ENCODE peak calls at places on chromosomes 5 and 9, in nine cellular contexts. One of them, this sample, is unnamed.

GRCh38 chr9:98922721-98923435 is 20.8 kb upstream of the COL15A1 start:
- DNase-seq in CD8-positive, alpha-beta T cell: no peak
- DNase-seq in mammary epithelial cell: no peak
- DNase-seq in tibial artery: no peak
- DNase-seq in ovary: no peak
- DNase-seq in kidney: no peak
- DNase-seq in tibial nerve: no peak
- DNase-seq in esophagus squamous epithelium: no peak
- DNase-seq in cardiac muscle cell: peak; percentile 16
- DNase-seq in this sample: no peak

GRCh38 chr9:87676976-87677775 is 48.7 kb upstream of the CTSL start:
- DNase-seq in CD8-positive, alpha-beta T cell: no peak
- DNase-seq in mammary epithelial cell: no peak
- DNase-seq in tibial artery: peak; percentile 73
- DNase-seq in ovary: no peak
- DNase-seq in kidney: no peak
- DNase-seq in tibial nerve: no peak
- DNase-seq in esophagus squamous epithelium: no peak
- DNase-seq in cardiac muscle cell: peak; percentile 72
- DNase-seq in this sample: no peak

GRCh38 chr9:32350682-32351081 is 33.8 kb upstream of the ACO1 start:
- DNase-seq in CD8-positive, alpha-beta T cell: no peak
- DNase-seq in mammary epithelial cell: peak; percentile 14
- DNase-seq in tibial artery: no peak
- DNase-seq in ovary: no peak
- DNase-seq in kidney: no peak
- DNase-seq in tibial nerve: no peak
- DNase-seq in esophagus squamous epithelium: no peak
- DNase-seq in cardiac muscle cell: peak; percentile 55
- DNase-seq in this sample: no peak

GRCh38 chr5:88544616-88545150 is 276.0 kb upstream of the TMEM161B start:
- DNase-seq in CD8-positive, alpha-beta T cell: no peak
- DNase-seq in mammary epithelial cell: no peak
- DNase-seq in tibial artery: no peak
- DNase-seq in ovary: no peak
- DNase-seq in kidney: no peak
- DNase-seq in tibial nerve: no peak
- DNase-seq in esophagus squamous epithelium: no peak
- DNase-seq in cardiac muscle cell: no peak
- DNase-seq in this sample: no peak

GRCh38 chr5:65100846-65101678 is 332.3 kb downstream of the CWC27 start:
- DNase-seq in CD8-positive, alpha-beta T cell: no peak
- DNase-seq in mammary epithelial cell: peak; percentile 38
- DNase-seq in tibial artery: peak; percentile 79
- DNase-seq in ovary: peak; percentile 63
- DNase-seq in kidney: no peak
- DNase-seq in tibial nerve: peak; percentile 42
- DNase-seq in esophagus squamous epithelium: no peak
- DNase-seq in cardiac muscle cell: peak; percentile 92
- DNase-seq in this sample: peak; percentile 5

GRCh38 chr5:172774561-172775271 is 3.7 kb upstream of the DUSP1 start:
- DNase-seq in CD8-positive, alpha-beta T cell: no peak
- DNase-seq in mammary epithelial cell: no peak
- DNase-seq in tibial artery: peak; percentile 62
- DNase-seq in ovary: no peak
- DNase-seq in kidney: no peak
- DNase-seq in tibial nerve: no peak
- DNase-seq in esophagus squamous epithelium: no peak
- DNase-seq in cardiac muscle cell: no peak
- DNase-seq in this sample: no peak

GRCh38 chr5:148685520-148686134 is 31.3 kb upstream of the HTR4 start:
- DNase-seq in CD8-positive, alpha-beta T cell: no peak
- DNase-seq in mammary epithelial cell: no peak
- DNase-seq in tibial artery: no peak
- DNase-seq in ovary: no peak
- DNase-seq in kidney: no peak
- DNase-seq in tibial nerve: no peak
- DNase-seq in esophagus squamous epithelium: no peak
- DNase-seq in cardiac muscle cell: peak; percentile 35
- DNase-seq in this sample: no peak

GRCh38 chr5:96318569-96319100 is 114.4 kb downstream of the PCSK1 start:
- DNase-seq in CD8-positive, alpha-beta T cell: no peak
- DNase-seq in mammary epithelial cell: no peak
- DNase-seq in tibial artery: no peak
- DNase-seq in ovary: no peak
- DNase-seq in kidney: no peak
- DNase-seq in tibial nerve: no peak
- DNase-seq in esophagus squamous epithelium: no peak
- DNase-seq in cardiac muscle cell: no peak
- DNase-seq in this sample: no peak

GRCh38 chr5:30502277-30502676 is 691.2 kb upstream of the CDH6 start:
- DNase-seq in CD8-positive, alpha-beta T cell: no peak
- DNase-seq in mammary epithelial cell: peak; percentile 72
- DNase-seq in tibial artery: no peak
- DNase-seq in ovary: no peak
- DNase-seq in kidney: no peak
- DNase-seq in tibial nerve: no peak
- DNase-seq in esophagus squamous epithelium: no peak
- DNase-seq in cardiac muscle cell: peak; percentile 3
- DNase-seq in this sample: no peak

GRCh38 chr9:2778816-2779215 is 61.5 kb downstream of the KCNV2 start:
- DNase-seq in CD8-positive, alpha-beta T cell: no peak
- DNase-seq in mammary epithelial cell: no peak
- DNase-seq in tibial artery: no peak
- DNase-seq in ovary: no peak
- DNase-seq in kidney: no peak
- DNase-seq in tibial nerve: no peak
- DNase-seq in esophagus squamous epithelium: no peak
- DNase-seq in cardiac muscle cell: no peak
- DNase-seq in this sample: no peak

GRCh38 chr5:135488727-135489465 is 36.7 kb upstream of the TIFAB start:
- DNase-seq in CD8-positive, alpha-beta T cell: no peak
- DNase-seq in mammary epithelial cell: peak; percentile 57
- DNase-seq in tibial artery: peak; percentile 66
- DNase-seq in ovary: no peak
- DNase-seq in kidney: no peak
- DNase-seq in tibial nerve: no peak
- DNase-seq in esophagus squamous epithelium: no peak
- DNase-seq in cardiac muscle cell: peak; percentile 67
- DNase-seq in this sample: no peak

GRCh38 chr5:58871648-58872242 is 288.9 kb downstream of the RAB3C start:
- DNase-seq in CD8-positive, alpha-beta T cell: no peak
- DNase-seq in mammary epithelial cell: peak; percentile 15
- DNase-seq in tibial artery: no peak
- DNase-seq in ovary: no peak
- DNase-seq in kidney: no peak
- DNase-seq in tibial nerve: no peak
- DNase-seq in esophagus squamous epithelium: no peak
- DNase-seq in cardiac muscle cell: peak; percentile 61
- DNase-seq in this sample: no peak

GRCh38 chr5:179270581-179271300 is 74.5 kb downstream of the ADAMTS2 start:
- DNase-seq in CD8-positive, alpha-beta T cell: no peak
- DNase-seq in mammary epithelial cell: no peak
- DNase-seq in tibial artery: peak; percentile 79
- DNase-seq in ovary: peak; percentile 81
- DNase-seq in kidney: peak; percentile 73
- DNase-seq in tibial nerve: peak; percentile 16
- DNase-seq in esophagus squamous epithelium: no peak
- DNase-seq in cardiac muscle cell: peak; percentile 92
- DNase-seq in this sample: no peak

GRCh38 chr5:179269781-179270543 is 75.3 kb downstream of the ADAMTS2 start:
- DNase-seq in CD8-positive, alpha-beta T cell: no peak
- DNase-seq in mammary epithelial cell: no peak
- DNase-seq in tibial artery: peak; percentile 60
- DNase-seq in ovary: no peak
- DNase-seq in kidney: peak; percentile 29
- DNase-seq in tibial nerve: peak; percentile 5
- DNase-seq in esophagus squamous epithelium: no peak
- DNase-seq in cardiac muscle cell: peak; percentile 36
- DNase-seq in this sample: no peak

GRCh38 chr5:179272326-179273073 is 72.8 kb downstream of the ADAMTS2 start:
- DNase-seq in CD8-positive, alpha-beta T cell: no peak
- DNase-seq in mammary epithelial cell: no peak
- DNase-seq in tibial artery: peak; percentile 63
- DNase-seq in ovary: peak; percentile 15
- DNase-seq in kidney: peak; percentile 61
- DNase-seq in tibial nerve: no peak
- DNase-seq in esophagus squamous epithelium: no peak
- DNase-seq in cardiac muscle cell: no peak
- DNase-seq in this sample: no peak

GRCh38 chr5:179271821-179272325 is 73.4 kb downstream of the ADAMTS2 start:
- DNase-seq in CD8-positive, alpha-beta T cell: no peak
- DNase-seq in mammary epithelial cell: no peak
- DNase-seq in tibial artery: peak; percentile 59
- DNase-seq in ovary: no peak
- DNase-seq in kidney: peak; percentile 51
- DNase-seq in tibial nerve: peak; percentile 10
- DNase-seq in esophagus squamous epithelium: no peak
- DNase-seq in cardiac muscle cell: no peak
- DNase-seq in this sample: no peak

GRCh38 chr5:179271301-179271650 is 74.0 kb downstream of the ADAMTS2 start:
- DNase-seq in CD8-positive, alpha-beta T cell: no peak
- DNase-seq in mammary epithelial cell: no peak
- DNase-seq in tibial artery: peak; percentile 71
- DNase-seq in ovary: no peak
- DNase-seq in kidney: peak; percentile 65
- DNase-seq in tibial nerve: no peak
- DNase-seq in esophagus squamous epithelium: no peak
- DNase-seq in cardiac muscle cell: no peak
- DNase-seq in this sample: no peak
- H3K4me1 ChIP-seq in CD8-positive, alpha-beta T cell: no peaks in the 10 kb centered on the region
- H3K4me1 ChIP-seq in mammary epithelial cell: no peaks in the 10 kb centered on the region
- H3K4me1 ChIP-seq in tibial artery: peaks cover 3% of the 10 kb centered on the region
- H3K4me1 ChIP-seq in ovary: peaks cover 70% of the 10 kb centered on the region
- H3K4me1 ChIP-seq in kidney: peaks cover 6% of the 10 kb centered on the region
- H3K4me1 ChIP-seq in tibial nerve: peaks cover 47% of the 10 kb centered on the region
- H3K4me1 ChIP-seq in esophagus squamous epithelium: no peaks in the 10 kb centered on the region
- H3K4me1 ChIP-seq in cardiac muscle cell: no peaks in the 10 kb centered on the region
- H3K4me1 ChIP-seq in this sample: peaks cover 23% of the 10 kb centered on the region

DNA sequence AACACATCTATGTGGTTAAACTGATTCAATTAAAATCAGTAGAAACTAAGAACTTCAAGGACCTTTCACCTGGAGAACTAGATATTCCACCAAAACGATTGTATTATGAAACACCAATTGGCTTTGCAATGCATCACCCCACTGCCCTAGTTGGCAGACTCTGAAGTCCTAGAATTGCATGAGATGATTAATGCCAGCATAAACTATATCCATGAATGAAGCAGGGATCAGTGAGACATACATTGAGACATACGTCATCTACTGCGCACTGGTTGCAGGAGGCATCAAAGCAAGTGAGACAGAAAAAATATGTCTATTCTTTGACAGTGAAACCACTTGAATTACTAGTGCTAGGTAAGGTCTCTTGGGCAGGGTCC is 9.7 kb upstream of the ZNF354A start:
- DNase-seq in CD8-positive, alpha-beta T cell: no peak
- DNase-seq in mammary epithelial cell: no peak
- DNase-seq in tibial artery: no peak
- DNase-seq in ovary: no peak
- DNase-seq in kidney: no peak
- DNase-seq in tibial nerve: no peak
- DNase-seq in esophagus squamous epithelium: no peak
- DNase-seq in cardiac muscle cell: no peak
- DNase-seq in this sample: no peak
- H3K27ac ChIP-seq in CD8-positive, alpha-beta T cell: no peak overlapping the region
- H3K27ac ChIP-seq in mammary epithelial cell: no peak overlapping the region
- H3K27ac ChIP-seq in tibial artery: no peak overlapping the region
- H3K27ac ChIP-seq in ovary: no peak overlapping the region
- H3K27ac ChIP-seq in kidney: no peak overlapping the region
- H3K27ac ChIP-seq in tibial nerve: no peak overlapping the region
- H3K27ac ChIP-seq in esophagus squamous epithelium: peak overlapping the region; percentile 65
- H3K27ac ChIP-seq in cardiac muscle cell: no peak overlapping the region
- H3K27ac ChIP-seq in this sample: no peak overlapping the region

DNA sequence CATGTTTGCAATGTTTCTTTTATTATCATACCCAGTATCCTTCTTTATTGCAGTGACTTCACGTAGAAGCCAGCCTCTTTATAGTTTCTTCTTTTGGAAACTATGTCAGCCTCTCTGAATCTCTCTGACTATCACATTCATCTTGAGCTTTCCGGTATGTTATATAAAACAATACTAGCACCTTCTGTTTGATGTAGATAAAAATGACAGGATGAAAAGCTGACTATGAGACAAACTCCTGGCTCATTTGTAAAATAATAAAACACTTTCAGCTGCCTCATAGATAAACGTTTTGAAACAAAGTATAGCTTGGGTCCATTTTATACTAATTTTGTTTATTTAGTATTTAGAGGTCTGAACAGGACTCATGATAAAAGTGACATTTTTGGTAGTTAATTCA is 1145.4 kb upstream of the NUDT12 start:
- DNase-seq in CD8-positive, alpha-beta T cell: no peak
- DNase-seq in mammary epithelial cell: no peak
- DNase-seq in tibial artery: no peak
- DNase-seq in ovary: no peak
- DNase-seq in kidney: no peak
- DNase-seq in tibial nerve: no peak
- DNase-seq in esophagus squamous epithelium: no peak
- DNase-seq in cardiac muscle cell: no peak
- DNase-seq in this sample: no peak
- H3K4me1 ChIP-seq in CD8-positive, alpha-beta T cell: no peaks in the 10 kb centered on the region
- H3K4me1 ChIP-seq in mammary epithelial cell: no peaks in the 10 kb centered on the region
- H3K4me1 ChIP-seq in tibial artery: no peaks in the 10 kb centered on the region
- H3K4me1 ChIP-seq in ovary: no peaks in the 10 kb centered on the region
- H3K4me1 ChIP-seq in kidney: no peaks in the 10 kb centered on the region
- H3K4me1 ChIP-seq in tibial nerve: no peaks in the 10 kb centered on the region
- H3K4me1 ChIP-seq in esophagus squamous epithelium: no peaks in the 10 kb centered on the region
- H3K4me1 ChIP-seq in cardiac muscle cell: no peaks in the 10 kb centered on the region
- H3K4me1 ChIP-seq in this sample: no peaks in the 10 kb centered on the region

DNA sequence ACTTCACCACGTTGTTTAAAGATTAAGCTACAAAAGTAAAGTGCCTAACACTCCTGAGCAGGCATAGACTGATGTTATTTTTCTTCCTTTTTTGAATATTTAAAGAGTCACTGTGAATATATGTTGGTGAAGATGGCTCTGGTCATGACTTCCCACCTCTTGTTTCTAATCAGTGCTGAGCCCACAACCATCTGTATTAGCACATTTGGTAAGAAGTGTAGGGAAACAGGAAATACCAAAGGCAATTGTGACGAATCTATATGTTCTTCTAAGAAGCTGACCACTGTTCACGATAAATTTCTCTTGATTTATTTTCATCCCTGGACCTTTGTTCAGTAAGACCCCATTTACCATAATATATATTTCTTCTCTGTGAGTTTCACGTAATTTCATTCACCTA is 108.3 kb upstream of the PCA3 start:
- DNase-seq in CD8-positive, alpha-beta T cell: no peak
- DNase-seq in mammary epithelial cell: no peak
- DNase-seq in tibial artery: no peak
- DNase-seq in ovary: no peak
- DNase-seq in kidney: no peak
- DNase-seq in tibial nerve: no peak
- DNase-seq in esophagus squamous epithelium: no peak
- DNase-seq in cardiac muscle cell: peak; percentile 70
- DNase-seq in this sample: no peak
- H3K27ac ChIP-seq in CD8-positive, alpha-beta T cell: no peak overlapping the region
- H3K27ac ChIP-seq in mammary epithelial cell: no peak overlapping the region
- H3K27ac ChIP-seq in tibial artery: no peak overlapping the region
- H3K27ac ChIP-seq in ovary: no peak overlapping the region
- H3K27ac ChIP-seq in kidney: no peak overlapping the region
- H3K27ac ChIP-seq in tibial nerve: no peak overlapping the region
- H3K27ac ChIP-seq in esophagus squamous epithelium: no peak overlapping the region
- H3K27ac ChIP-seq in cardiac muscle cell: no peak overlapping the region
- H3K27ac ChIP-seq in this sample: no peak overlapping the region

This sample was measured in thoracic aorta.